ENCODE peak calls at places on chromosomes 11 and 22, in seven cellular contexts. A is A549, E is lower leg skin, V is IMR-90, G is body of pancreas, U is ovary, F is choroid plexus epithelial cell. B is an unnamed sample.

GRCh38 chr11:46364056-46364455 is 16.8 kb downstream of the DGKZ start:
- DNase-seq in A (no peak), E (no peak), V (no peak), G (no peak), U (no peak), F (no peak), B (no peak)

GRCh38 chr11:61349189-61349751 is 12.4 kb downstream of the CYB561A3 start:
- DNase-seq in A (no peak), E (no peak), V (no peak), G (no peak), U (no peak), F (no peak), B (no peak)

GRCh38 chr11:56160217-56160616 is at the start of gene OR8K5:
- DNase-seq in A (no peak), E (no peak), V (no peak), G (no peak), U (no peak), F (no peak), B (no peak)

GRCh38 chr22:28674121-28674563 is 5.5 kb downstream of the TTC28 start:
- DNase-seq in A (no peak), E (no peak), V (peak; percentile 43), G (no peak), U (no peak), F (peak; percentile 85), B (peak; percentile 64)

GRCh38 chr11:58060939-58061672 is 30.4 kb downstream of the OR6Q1 start:
- DNase-seq in A (peak; percentile 19), E (no peak), V (peak; percentile 50), G (no peak), U (no peak), F (no peak), B (peak; percentile 13)

GRCh38 chr11:250740-251299 is 14.0 kb downstream of the PSMD13 start:
- DNase-seq in A (peak; percentile 63), E (peak; percentile 94), V (peak; percentile 42), G (peak; percentile 66), U (peak; percentile 56), F (peak; percentile 78), B (peak; percentile 73)

GRCh38 chr11:129785383-129786111 is 30.1 kb upstream of the TMEM45B start:
- DNase-seq in A (peak; percentile 8), E (no peak), V (peak; percentile 1), G (no peak), U (no peak), F (peak; percentile 33), B (peak; percentile 43)

GRCh38 chr11:82270870-82271269 is 462.8 kb downstream of the FAM181B start:
- DNase-seq in A (no peak), E (no peak), V (no peak), G (no peak), U (no peak), F (no peak), B (no peak)

GRCh38 chr11:57214494-57214893 is 22.6 kb downstream of the APLNR start:
- DNase-seq in A (peak; percentile 16), E (no peak), V (peak; percentile 86), G (no peak), U (no peak), F (peak; percentile 77), B (peak; percentile 71)

GRCh38 chr11:15622231-15622890 is 507.6 kb downstream of the INSC start:
- DNase-seq in A (no peak), E (no peak), V (no peak), G (no peak), U (no peak), F (no peak), B (no peak)

GRCh38 chr22:17980638-17981051 is 43.7 kb downstream of the MICAL3 start:
- DNase-seq in A (no peak), E (no peak), V (peak; percentile 48), G (no peak), U (no peak), F (no peak), B (peak; percentile 18)

GRCh38 chr22:32584650-32585049 is 110.0 kb downstream of the FBXO7 start:
- DNase-seq in A (no peak), E (peak; percentile 36), V (peak; percentile 64), G (no peak), U (no peak), F (peak; percentile 87), B (peak; percentile 14)

GRCh38 chr11:128906185-128907065 is 15.3 kb downstream of the KCNJ5 start:
- DNase-seq in A (no peak), E (no peak), V (no peak), G (no peak), U (no peak), F (no peak), B (no peak)

GRCh38 chr22:41524283-41524682 is 20.0 kb downstream of the POLR3H start:
- DNase-seq in A (no peak), E (no peak), V (peak; percentile 78), G (peak; percentile 73), U (peak; percentile 86), F (peak; percentile 81), B (peak; percentile 46)

GRCh38 chr11:74070713-74071506 is 62.0 kb upstream of the UCP3 start:
- DNase-seq in A (peak; percentile 76), E (no peak), V (no peak), G (no peak), U (no peak), F (peak; percentile 28), B (no peak)

GRCh38 chr22:22375586-22376351 is 131.2 kb downstream of the VPREB1 start:
- DNase-seq in A (no peak), E (no peak), V (no peak), G (no peak), U (no peak), F (no peak), B (no peak)

GRCh38 chr11:103433380-103433779 is 324.2 kb downstream of the DYNC2H1 start:
- DNase-seq in A (peak; percentile 17), E (no peak), V (peak; percentile 94), G (no peak), U (no peak), F (peak; percentile 83), B (peak; percentile 81)

GRCh38 chr22:40426671-40427070 is 56.3 kb downstream of the SGSM3 start:
- DNase-seq in A (no peak), E (no peak), V (peak; percentile 88), G (no peak), U (no peak), F (no peak), B (peak; percentile 41)

GRCh38 chr11:111634981-111635705 is 32.9 kb downstream of the SIK2 start:
- DNase-seq in A (no peak), E (no peak), V (peak; percentile 66), G (no peak), U (no peak), F (peak; percentile 62), B (peak; percentile 34)

GRCh38 chr11:124081496-124081895 is 33.8 kb upstream of the VWA5A start:
- DNase-seq in A (no peak), E (no peak), V (no peak), G (no peak), U (no peak), F (peak; percentile 27), B (no peak)
- H3K4me3 ChIP-seq in A (no peak overlapping the region), E (no peak overlapping the region), V (no peak overlapping the region), G (no peak overlapping the region), U (no peak overlapping the region), F (no peak overlapping the region), B (no peak overlapping the region)

DNA sequence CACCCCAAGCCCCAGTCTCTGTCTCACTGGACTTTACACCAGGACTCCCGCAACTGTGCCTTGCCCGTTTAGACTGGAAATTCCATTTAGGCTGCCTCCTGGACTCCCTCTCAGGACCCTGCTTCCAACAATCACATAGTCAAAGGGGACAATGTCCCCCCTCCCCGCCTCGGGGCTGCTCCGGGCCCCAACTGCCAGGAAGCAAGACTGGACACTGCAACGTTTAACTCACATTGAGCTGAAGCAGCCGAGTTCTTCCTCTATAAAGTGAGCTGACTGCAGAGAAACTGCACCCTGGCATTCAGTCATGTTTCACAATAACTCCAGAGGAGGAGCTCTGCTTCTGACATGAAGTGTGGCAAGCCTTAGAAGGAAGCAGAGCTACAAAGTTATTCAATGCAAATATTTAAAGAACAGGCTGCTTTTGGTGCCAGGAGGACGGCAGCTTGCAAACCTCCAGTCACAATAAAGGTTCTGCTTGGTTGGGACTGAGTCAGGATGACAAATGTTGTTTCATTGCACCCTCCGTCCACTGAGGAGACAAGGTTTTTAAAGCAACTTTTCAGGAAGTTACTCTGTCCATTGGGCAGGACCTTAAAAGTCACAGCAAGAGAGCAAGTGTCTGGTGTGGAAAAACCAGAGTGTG is 19.9 kb downstream of the PACSIN2 start:
- DNase-seq in A (peak; percentile 95), E (no peak), V (peak; percentile 94), G (peak; percentile 79), U (peak; percentile 61), F (peak; percentile 93), B (peak; percentile 96)
- TF ChIP-seq CTCF in A (no peak), E (no peak), V (no peak), G (no peak), U (no peak), F (peak; percentile 16), B (no peak)

GRCh38 chr11:10605941-10606381 is 37.5 kb upstream of the LYVE1 start:
- DNase-seq in A (no peak), E (no peak), V (peak; percentile 87), G (no peak), U (peak; percentile 79), F (peak; percentile 91), B (peak; percentile 88)

GRCh38 chr11:10604340-10604748 is 35.9 kb upstream of the LYVE1 start:
- DNase-seq in A (no peak), E (no peak), V (peak; percentile 53), G (no peak), U (peak; percentile 73), F (peak; percentile 76), B (peak; percentile 75)

GRCh38 chr11:10606536-10607208 is 38.2 kb upstream of the LYVE1 start:
- DNase-seq in A (no peak), E (no peak), V (peak; percentile 86), G (no peak), U (no peak), F (peak; percentile 79), B (peak; percentile 86)

GRCh38 chr11:10603721-10604297 is 35.3 kb upstream of the LYVE1 start:
- DNase-seq in A (no peak), E (no peak), V (no peak), G (no peak), U (no peak), F (no peak), B (no peak)

GRCh38 chr11:10607462-10607861 is 39.0 kb upstream of the LYVE1 start:
- DNase-seq in A (no peak), E (no peak), V (no peak), G (no peak), U (no peak), F (no peak), B (no peak)
- H3K4me3 ChIP-seq in A (no peak overlapping the region), E (no peak overlapping the region), V (no peak overlapping the region), G (no peak overlapping the region), U (no peak overlapping the region), F (no peak overlapping the region), B (no peak overlapping the region)

GRCh38 chr11:64660706-64661105 is 62.3 kb downstream of the NRXN2 start:
- DNase-seq in A (no peak), E (peak; percentile 80), V (no peak), G (no peak), U (no peak), F (no peak), B (no peak)

GRCh38 chr11:64660205-64660604 is 62.8 kb downstream of the NRXN2 start:
- DNase-seq in A (no peak), E (no peak), V (no peak), G (no peak), U (no peak), F (no peak), B (no peak)

GRCh38 chr11:64661146-64661545 is 61.9 kb downstream of the NRXN2 start:
- DNase-seq in A (no peak), E (no peak), V (peak; percentile 62), G (no peak), U (no peak), F (no peak), B (peak; percentile 78)

GRCh38 chr11:64661622-64662021 is 61.4 kb downstream of the NRXN2 start:
- DNase-seq in A (no peak), E (no peak), V (no peak), G (no peak), U (no peak), F (no peak), B (no peak)

GRCh38 chr11:64659417-64660144 is 63.4 kb downstream of the NRXN2 start:
- DNase-seq in A (peak; percentile 73), E (no peak), V (peak; percentile 93), G (no peak), U (no peak), F (peak; percentile 38), B (peak; percentile 93)
- TF ChIP-seq CTCF in A (no peak), E (no peak), V (peak; percentile 13), G (no peak), U (no peak), F (no peak), B (no peak)